ENCODE peak calls at places on chromosomes 12 and 14, in four cellular contexts. T is WTC11, K is GM12878, L is K562. F is an unnamed sample.

GRCh38 chr14:64604001-64604400 is 54.2 kb downstream of the PPP1R36 start:
- DNase-seq in T (no peak), K (no peak), L (no peak), F (no peak)

GRCh38 chr14:66813636-66814035 is 305.7 kb downstream of the GPHN start:
- DNase-seq in K (no peak), L (no peak), T (no peak), F (no peak)

GRCh38 chr14:99415496-99416281 is 65.0 kb downstream of the SETD3 start:
- DNase-seq in L (peak; percentile 58), T (peak; percentile 52), K (peak; percentile 55), F (peak; percentile 82)

GRCh38 chr12:105428793-105429192 is 98.3 kb downstream of the C12orf75 start:
- DNase-seq in K (no peak), L (no peak), T (no peak), F (no peak)

GRCh38 chr14:87043667-87044200 is 949.2 kb downstream of the GALC start:
- DNase-seq in K (no peak), L (no peak), T (no peak), F (no peak)

GRCh38 chr12:114405449-114406271 is at the start of gene TBX5:
- DNase-seq in T (peak; percentile 57), K (no peak), L (no peak), F (no peak)

GRCh38 chr14:105899071-105899641 is 372.8 kb downstream of the TMEM121 start:
- DNase-seq in L (peak; percentile 1), K (no peak), T (peak; percentile 1), F (no peak)

GRCh38 chr12:85531345-85531744 is 251.3 kb downstream of the ALX1 start:
- DNase-seq in K (peak; percentile 43), L (no peak), T (no peak), F (no peak)

GRCh38 chr14:71583246-71583645 is 349.0 kb upstream of the RGS6 start:
- DNase-seq in T (no peak), L (no peak), K (no peak), F (no peak)

GRCh38 chr12:6470375-6471163 is at the start of gene VAMP1:
- DNase-seq in T (peak; percentile 99), K (peak; percentile 92), L (peak; percentile 84), F (peak; percentile 97)

GRCh38 chr12:118063567-118064391 is 2.8 kb upstream of the WSB2 start:
- DNase-seq in K (no peak), L (no peak), T (no peak), F (peak; percentile 61)

GRCh38 chr12:75568387-75568786 is 57.0 kb upstream of the KRR1 start:
- DNase-seq in K (no peak), T (no peak), L (no peak), F (no peak)

GRCh38 chr14:90605430-90605829 is 208.6 kb downstream of the CALM1 start:
- DNase-seq in L (no peak), K (no peak), T (peak; percentile 46), F (no peak)

GRCh38 chr14:47596232-47596631 is 79.2 kb downstream of the MDGA2 start:
- DNase-seq in L (no peak), T (no peak), K (peak; percentile 40), F (no peak)

GRCh38 chr12:55515696-55516095 is 23.5 kb downstream of the OR6C68 start:
- DNase-seq in K (no peak), T (no peak), L (peak; percentile 9), F (peak; percentile 15)

GRCh38 chr14:60838601-60839000 is 104.0 kb downstream of the MNAT1 start:
- DNase-seq in T (no peak), L (no peak), K (no peak), F (no peak)

GRCh38 chr12:126191037-126191891 is 1126.0 kb downstream of the AACS start:
- DNase-seq in K (no peak), L (no peak), T (no peak), F (no peak)

GRCh38 chr12:95996034-95996658 is at the start of gene HAL:
- DNase-seq in K (no peak), L (no peak), T (no peak), F (peak; percentile 86)

GRCh38 chr14:102088012-102088792 is 1.4 kb upstream of the HSP90AA1 start:
- DNase-seq in K (peak; percentile 21), T (peak; percentile 72), L (peak; percentile 53), F (no peak)

GRCh38 chr12:3218150-3218845 is 141.1 kb downstream of the TSPAN9 start:
- DNase-seq in K (no peak), L (no peak), T (no peak), F (no peak)

GRCh38 chr14:43041976-43042375 is 1435.3 kb downstream of the LRFN5 start:
- DNase-seq in L (no peak), K (no peak), T (no peak), F (no peak)

GRCh38 chr14:57274551-57274950 is 5.8 kb downstream of the AP5M1 start:
- DNase-seq in T (no peak), L (no peak), K (no peak), F (no peak)

GRCh38 chr12:109967383-109968031 is 28.7 kb downstream of the GIT2 start:
- DNase-seq in T (no peak), L (peak; percentile 35), K (no peak), F (no peak)

GRCh38 chr12:108832730-108833354 is 24.5 kb downstream of the SSH1 start:
- DNase-seq in K (no peak), L (no peak), T (no peak), F (no peak)

GRCh38 chr12:40192704-40193255 is 32.0 kb upstream of the LRRK2 start:
- DNase-seq in T (no peak), L (no peak), K (peak; percentile 86), F (no peak)

GRCh38 chr14:93980464-93981201 is 4.3 kb upstream of the ASB2 start:
- DNase-seq in K (no peak), T (no peak), L (no peak), F (no peak)

GRCh38 chr14:99724939-99725773 is 41.1 kb downstream of the CYP46A1 start:
- DNase-seq in L (no peak), T (no peak), K (no peak), F (no peak)

GRCh38 chr12:32051511-32052299 is 54.9 kb upstream of the BICD1 start:
- DNase-seq in K (no peak), L (no peak), T (no peak), F (no peak)

GRCh38 chr12:45343269-45344051 is 127.6 kb downstream of the ANO6 start:
- DNase-seq in T (no peak), L (no peak), K (no peak), F (peak; percentile 46)

GRCh38 chr14:29853272-29853671 is 74.4 kb downstream of the PRKD1 start:
- DNase-seq in L (no peak), K (no peak), T (no peak), F (no peak)

GRCh38 chr12:104669057-104669770 is 212.5 kb downstream of the CHST11 start:
- DNase-seq in K (no peak), L (no peak), T (no peak), F (no peak)

GRCh38 chr12:42921741-42922511 is 332.4 kb upstream of the PRICKLE1 start:
- DNase-seq in L (no peak), T (no peak), K (no peak), F (no peak)

GRCh38 chr12:96177013-96177412 is 17.2 kb upstream of the ELK3 start:
- DNase-seq in T (no peak), L (no peak), K (no peak), F (no peak)

GRCh38 chr12:121811434-121812319 is 7.9 kb downstream of the SETD1B start:
- DNase-seq in L (peak; percentile 82), K (no peak), T (peak; percentile 80), F (peak; percentile 57)

GRCh38 chr12:27970391-27970980 is 2.0 kb downstream of the PTHLH start:
- DNase-seq in K (no peak), T (peak; percentile 40), L (no peak), F (no peak)

GRCh38 chr12:130955238-130955816 is 1.6 kb downstream of the ADGRD1 start:
- DNase-seq in L (no peak), K (no peak), T (no peak), F (no peak)

DNA sequence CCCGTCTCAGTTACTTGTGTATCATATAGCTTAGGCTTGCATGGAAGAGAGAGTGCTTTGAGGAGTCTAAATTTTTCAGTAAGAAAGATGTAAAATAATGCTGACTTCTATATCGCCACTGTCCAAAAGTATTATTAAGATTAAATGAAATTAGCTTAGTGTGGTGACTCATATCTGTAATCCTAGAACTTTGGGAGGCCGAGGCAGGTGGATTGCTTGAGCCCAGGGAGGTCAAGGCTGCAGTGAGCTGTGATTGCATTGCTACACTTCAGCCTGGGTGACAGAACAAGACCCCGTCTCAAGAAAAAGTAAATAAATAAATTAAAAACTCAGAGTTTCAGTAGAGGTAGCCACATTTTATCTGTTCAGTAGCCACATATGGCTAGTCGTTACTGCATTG is 23.3 kb downstream of the PAPOLA start:
- DNase-seq in L (no peak), K (no peak), T (no peak), F (no peak)
- TF ChIP-seq ETV6 in L (no peak), K (no peak), T (no peak), F (no peak)

DNA sequence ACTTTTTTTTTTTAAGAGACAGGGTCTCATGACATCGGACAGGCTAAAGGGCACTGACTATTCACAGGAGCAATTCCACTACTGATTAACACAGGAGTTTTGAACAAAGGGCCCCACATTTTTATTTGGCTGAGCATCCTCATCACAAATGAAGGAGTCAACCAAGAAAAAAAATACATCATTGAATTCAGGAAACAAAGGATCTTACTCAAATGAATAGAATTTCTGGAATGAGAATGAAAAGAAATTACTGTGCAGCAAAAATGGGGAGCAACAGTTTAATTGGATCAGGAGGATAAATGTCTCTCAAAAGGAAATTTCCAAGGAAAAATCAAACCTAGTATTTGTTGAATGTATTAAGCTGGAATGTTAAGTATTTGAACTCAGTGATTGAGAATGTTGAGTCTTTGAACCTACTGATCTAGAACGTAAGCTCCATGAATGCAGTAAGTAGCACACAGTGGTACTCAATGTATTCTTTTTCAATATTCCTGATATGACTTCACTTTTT is 20.8 kb upstream of the PYROXD1 start:
- DNase-seq in T (no peak), K (no peak), L (no peak), F (peak; percentile 10)
- TF ChIP-seq ETV6 in T (no peak), K (no peak), L (no peak), F (no peak)

DNA sequence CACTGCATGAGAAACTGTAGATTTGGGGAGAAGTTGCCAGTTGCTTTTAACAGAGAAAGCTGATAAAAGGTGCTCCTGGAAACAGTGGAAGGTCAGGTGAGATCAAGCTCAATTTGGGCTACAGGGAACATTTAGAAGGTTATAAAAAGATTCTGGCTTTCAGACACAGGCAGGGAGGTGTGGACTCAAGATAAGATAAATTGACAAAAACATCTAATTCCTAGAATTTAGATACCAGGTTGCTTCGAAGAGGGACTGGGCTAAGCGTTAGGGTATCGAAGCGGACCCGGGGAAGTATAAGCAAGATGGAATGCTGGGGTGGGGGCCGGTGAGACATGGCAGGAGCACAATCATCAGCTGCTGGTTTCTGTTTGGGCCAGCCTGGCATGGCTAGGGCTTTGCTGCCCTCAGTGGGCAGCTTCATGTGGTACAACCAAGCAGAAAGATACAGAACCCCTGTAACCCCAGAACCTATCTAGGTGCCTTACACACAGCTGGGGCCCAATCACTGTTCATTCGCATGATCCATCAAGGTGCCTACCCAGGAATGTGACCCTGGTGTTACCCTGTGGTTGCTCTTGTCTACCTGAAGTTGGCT is 15.0 kb upstream of the CELA1 start:
- DNase-seq in K (no peak), T (no peak), L (peak; percentile 35), F (no peak)
- TF ChIP-seq ETV6 in K (no peak), T (no peak), L (no peak), F (no peak)

GRCh38 chr12:62205348-62205747 is 54.9 kb upstream of the USP15 start:
- DNase-seq in T (no peak), K (no peak), L (no peak), F (peak; percentile 63)

GRCh38 chr12:62214847-62215246 is 45.4 kb upstream of the USP15 start:
- DNase-seq in K (no peak), L (no peak), T (no peak), F (no peak)

GRCh38 chr12:62207248-62207647 is 53.0 kb upstream of the USP15 start:
- DNase-seq in T (no peak), L (no peak), K (no peak), F (no peak)

GRCh38 chr12:62211510-62211909 is 48.7 kb upstream of the USP15 start:
- DNase-seq in L (no peak), K (no peak), T (no peak), F (no peak)

GRCh38 chr12:62210422-62210821 is 49.8 kb upstream of the USP15 start:
- DNase-seq in L (peak; percentile 55), T (peak; percentile 40), K (no peak), F (peak; percentile 28)
- TF ChIP-seq ETV6 in L (no peak), T (no peak), K (no peak), F (no peak)

F was measured in HepG2.